ENCODE peak calls at places on chromosomes 2 and 18, in ten cellular contexts. A is CD8-positive, alpha-beta memory T cell; K is IMR-90; U is Right ventricle myocardium inferior; G is D341Med; J is foreskin fibroblast; E is CD4-positive, alpha-beta T cell; F is NCI-H146; N is NCI-H1436; R is GM03348. Z is an unnamed sample.

GRCh38 chr2:96537066-96537733 is 648 bp downstream of the ARID5A start:
- DNase-seq in R (peak), N (no peak), G (peak), U (peak), J (peak), F (peak), E (peak), K (peak), A (peak), Z (peak)

GRCh38 chr2:230156782-230157181 is 63.0 kb downstream of the SP110 start:
- DNase-seq in J (no peak), F (no peak), A (no peak), G (no peak), N (no peak), U (peak), E (no peak), R (no peak), K (no peak), Z (no peak)

GRCh38 chr2:197310940-197311485 is 433 bp upstream of the ANKRD44 start:
- DNase-seq in J (peak), U (no peak), A (no peak), F (no peak), G (no peak), R (no peak), E (no peak), K (no peak), N (no peak), Z (no peak)

GRCh38 chr18:46343456-46343855 is 239.3 kb downstream of the HAUS1 start:
- DNase-seq in R (no peak), U (no peak), F (no peak), J (no peak), A (no peak), G (no peak), K (no peak), N (no peak), E (no peak), Z (no peak)

GRCh38 chr2:8477511-8478132 is 204.2 kb upstream of the ID2 start:
- DNase-seq in G (no peak), A (no peak), J (no peak), K (no peak), N (no peak), R (no peak), U (peak), E (no peak), F (no peak), Z (no peak)

GRCh38 chr2:222440670-222441422 is 16.5 kb downstream of the SGPP2 start:
- DNase-seq in A (no peak), N (no peak), J (peak), U (no peak), F (no peak), K (peak), E (no peak), R (peak), G (no peak), Z (no peak)

GRCh38 chr2:169365093-169365483 is 2.8 kb upstream of the LRP2 start:
- DNase-seq in U (no peak), K (no peak), J (no peak), G (no peak), A (peak), E (no peak), R (no peak), F (no peak), N (no peak), Z (no peak)

GRCh38 chr2:100200985-100201384 is 58.6 kb upstream of the AFF3 start:
- DNase-seq in G (no peak), J (peak), R (peak), F (no peak), A (no peak), K (peak), N (no peak), U (no peak), E (no peak), Z (no peak)

GRCh38 chr18:23141022-23141999 is 6.0 kb downstream of the CABLES1 start:
- DNase-seq in U (no peak), G (no peak), E (no peak), K (no peak), F (no peak), R (peak), A (no peak), J (peak), N (no peak), Z (no peak)

GRCh38 chr2:181234429-181235410 is 222.5 kb upstream of the ITGA4 start:
- DNase-seq in G (peak), K (no peak), A (no peak), R (no peak), E (no peak), J (no peak), N (peak), F (no peak), U (no peak), Z (no peak)

GRCh38 chr2:178200331-178200730 is 6.0 kb downstream of the OSBPL6 start:
- DNase-seq in F (no peak), N (no peak), A (no peak), E (no peak), R (no peak), G (no peak), K (no peak), U (no peak), J (no peak), Z (no peak)

GRCh38 chr2:174062934-174063333 is 97.8 kb upstream of the SP3 start:
- DNase-seq in J (peak), K (no peak), N (no peak), U (no peak), G (no peak), A (no peak), E (no peak), R (no peak), F (no peak), Z (no peak)

GRCh38 chr2:219560037-219560892 is 11.1 kb downstream of the OBSL1 start:
- DNase-seq in E (peak), J (no peak), N (no peak), R (peak), U (peak), A (peak), G (peak), F (no peak), K (no peak), Z (no peak)

GRCh38 chr2:236164201-236164982 is 3.8 kb downstream of the GBX2 start:
- DNase-seq in E (no peak), K (no peak), J (peak), F (no peak), U (no peak), G (no peak), R (peak), N (no peak), A (no peak), Z (no peak)

GRCh38 chr18:5630766-5631413 is 87.1 kb upstream of the EPB41L3 start:
- DNase-seq in J (peak), N (no peak), G (peak), R (no peak), E (no peak), F (no peak), U (no peak), A (no peak), K (no peak), Z (no peak)

GRCh38 chr2:119155633-119156032 is 2.9 kb downstream of the C1QL2 start:
- DNase-seq in N (no peak), G (no peak), F (no peak), R (no peak), J (no peak), U (no peak), A (no peak), E (no peak), K (no peak), Z (no peak)

GRCh38 chr2:174219321-174219720 is 29.0 kb downstream of the OLA1 start:
- DNase-seq in F (no peak), A (no peak), N (no peak), J (no peak), R (no peak), U (no peak), G (no peak), K (no peak), E (no peak), Z (no peak)

GRCh38 chr2:66305714-66306113 is 129.2 kb upstream of the MEIS1 start:
- DNase-seq in J (peak), U (peak), A (no peak), N (peak), F (peak), R (no peak), K (peak), E (no peak), G (no peak), Z (no peak)

GRCh38 chr2:48248251-48248933 is 281.6 kb upstream of the STON1 start:
- DNase-seq in J (peak), R (peak), U (no peak), F (no peak), G (no peak), K (peak), A (no peak), N (no peak), E (no peak), Z (no peak)

GRCh38 chr2:80299672-80300071 is 4.9 kb downstream of the LRRTM1 start:
- DNase-seq in A (no peak), E (no peak), K (no peak), R (no peak), J (no peak), U (no peak), F (no peak), G (no peak), N (no peak), Z (no peak)

GRCh38 chr2:7392076-7392787 is 475.0 kb downstream of the RNF144A start:
- DNase-seq in K (no peak), F (peak), A (no peak), R (no peak), J (no peak), U (peak), E (no peak), G (no peak), N (no peak), Z (no peak)

GRCh38 chr2:27710640-27711430 is 47.1 kb downstream of the SLC4A1AP start:
- DNase-seq in E (no peak), A (no peak), F (no peak), N (no peak), R (no peak), J (no peak), U (no peak), K (peak), G (no peak), Z (no peak)

GRCh38 chr18:79846936-79847557 is 49.3 kb downstream of the KCNG2 start:
- DNase-seq in U (no peak), R (no peak), J (no peak), F (no peak), N (no peak), K (no peak), A (no peak), G (no peak), E (no peak), Z (no peak)

GRCh38 chr18:7814754-7815315 is 247.7 kb downstream of the PTPRM start:
- DNase-seq in F (no peak), G (no peak), A (no peak), U (no peak), E (no peak), J (no peak), R (no peak), N (no peak), K (no peak), Z (no peak)

GRCh38 chr2:78682781-78683180 is 342.7 kb upstream of the REG3G start:
- DNase-seq in E (no peak), A (no peak), F (no peak), N (no peak), U (no peak), K (no peak), G (no peak), R (no peak), J (no peak), Z (no peak)

GRCh38 chr2:100470898-100471514 is 724 bp downstream of the NMS start:
- DNase-seq in J (peak), K (peak), F (no peak), G (no peak), U (peak), N (no peak), A (no peak), E (no peak), R (peak), Z (no peak)

GRCh38 chr2:132272713-132273112 is 111.0 kb upstream of the ANKRD30BL start:
- DNase-seq in E (no peak), G (no peak), N (no peak), U (no peak), R (no peak), K (no peak), F (no peak), J (no peak), A (no peak), Z (no peak)

GRCh38 chr18:56921888-56922480 is 224.9 kb upstream of the BOD1L2 start:
- DNase-seq in F (no peak), K (peak), N (no peak), J (no peak), E (no peak), R (no peak), G (no peak), U (no peak), A (no peak), Z (no peak)

GRCh38 chr2:54318810-54319209 is 62.8 kb upstream of the TSPYL6 start:
- DNase-seq in A (no peak), R (no peak), F (no peak), K (no peak), J (peak), N (no peak), E (no peak), U (no peak), G (no peak), Z (no peak)

GRCh38 chr2:20208487-20208882 is 16.4 kb downstream of the SDC1 start:
- DNase-seq in F (no peak), U (peak), G (no peak), J (peak), R (no peak), K (no peak), N (no peak), A (no peak), E (no peak), Z (no peak)

GRCh38 chr2:66472225-66472843 is 37.4 kb downstream of the MEIS1 start:
- DNase-seq in J (no peak), E (no peak), G (no peak), N (no peak), U (no peak), A (no peak), R (no peak), K (no peak), F (no peak), Z (no peak)

GRCh38 chr2:138059967-138060635 is 95.8 kb downstream of the HNMT start:
- DNase-seq in N (peak), F (peak), E (no peak), J (peak), G (no peak), U (peak), R (peak), K (peak), A (no peak), Z (no peak)

Z was measured in effector memory CD8-positive, alpha-beta T cell.